ENCODE peak calls at places on chromosomes 5 and 9, in five cellular contexts. H, F, R, E and P are unnamed samples.

GRCh38 chr5:91381134-91381773 is 1.9 kb downstream of the ARRDC3 start:
- DNase-seq in H (peak; percentile 31), E (no peak), F (no peak), R (no peak), P (no peak)

GRCh38 chr9:137255448-137256114 is 454 bp downstream of the NELFB start:
- DNase-seq in F (peak; percentile 74), R (no peak), E (peak; percentile 56), H (no peak), P (no peak)

GRCh38 chr5:72552041-72552557 is 44.9 kb upstream of the ZNF366 start:
- DNase-seq in F (no peak), H (no peak), E (peak; percentile 63), R (no peak), P (no peak)

GRCh38 chr9:107218834-107219485 is 64.1 kb upstream of the RAD23B start:
- DNase-seq in R (no peak), F (no peak), E (no peak), H (no peak), P (no peak)

GRCh38 chr5:108326982-108327381 is 54.9 kb downstream of the FBXL17 start:
- DNase-seq in E (no peak), H (no peak), R (no peak), F (no peak), P (no peak)

GRCh38 chr5:104095527-104095926 is 532.9 kb upstream of the NUDT12 start:
- DNase-seq in R (no peak), E (no peak), H (no peak), F (no peak), P (no peak)

GRCh38 chr5:56595561-56595960 is 219.8 kb upstream of the MAP3K1 start:
- DNase-seq in R (no peak), F (no peak), H (no peak), E (peak; percentile 21), P (no peak)

GRCh38 chr9:103152473-103152872 is 157.3 kb downstream of the CYLC2 start:
- DNase-seq in F (no peak), E (no peak), H (no peak), R (no peak), P (no peak)

GRCh38 chr9:91131433-91131839 is 230.3 kb downstream of the AUH start:
- DNase-seq in R (no peak), E (peak; percentile 97), H (no peak), F (no peak), P (no peak)

GRCh38 chr9:128921881-128922763 is 1.3 kb downstream of the PHYHD1 start:
- DNase-seq in R (peak; percentile 82), F (peak; percentile 85), E (peak; percentile 78), H (peak; percentile 63), P (peak; percentile 61)
- H3K14ac ChIP-seq in R (no peak overlapping the region), F (peak overlapping the region; percentile 57), E (no peak overlapping the region), H (peak overlapping the region; percentile 71), P (peak overlapping the region; percentile 17)

GRCh38 chr5:87094833-87095232 is 172.8 kb upstream of the RASA1 start:
- DNase-seq in H (no peak), E (no peak), F (no peak), R (no peak), P (no peak)

GRCh38 chr5:87099246-87099914 is 168.3 kb upstream of the RASA1 start:
- DNase-seq in H (no peak), E (no peak), R (no peak), F (no peak), P (peak; percentile 88)

GRCh38 chr5:87097664-87098063 is 170.0 kb upstream of the RASA1 start:
- DNase-seq in E (no peak), F (no peak), R (no peak), H (no peak), P (no peak)

GRCh38 chr5:87095787-87096186 is 171.9 kb upstream of the RASA1 start:
- DNase-seq in F (no peak), E (no peak), R (no peak), H (no peak), P (no peak)

GRCh38 chr5:87094347-87094746 is 173.3 kb upstream of the RASA1 start:
- DNase-seq in E (no peak), H (no peak), F (no peak), R (no peak), P (no peak)
- H2BK12ac ChIP-seq in E (no peak overlapping the region), H (no peak overlapping the region), F (no peak overlapping the region), R (no peak overlapping the region), P (no peak overlapping the region)

DNA sequence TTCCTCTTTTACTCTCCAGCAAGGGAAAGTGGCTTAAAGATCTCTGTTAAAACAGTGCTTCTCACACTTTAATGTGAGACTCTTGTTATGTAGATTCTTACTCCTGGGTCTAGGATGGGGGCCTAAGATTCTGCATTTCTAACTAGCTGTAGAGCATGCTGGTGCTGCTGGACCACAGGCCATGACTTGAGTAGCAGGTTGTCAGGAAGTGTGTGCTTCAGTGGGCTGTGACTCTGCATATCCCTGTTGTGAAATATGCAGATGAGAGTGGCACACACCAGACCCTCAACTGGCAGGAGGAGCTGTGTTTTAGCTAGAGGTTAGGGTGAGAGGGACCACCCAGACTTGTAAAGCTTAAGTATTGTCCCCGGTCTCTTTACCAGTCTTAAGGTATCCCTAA is 191.1 kb upstream of the DMRT1 start:
- DNase-seq in H (no peak), R (no peak), E (no peak), F (peak; percentile 49), P (no peak)
- H3K18ac ChIP-seq in H (no peak overlapping the region), R (no peak overlapping the region), E (no peak overlapping the region), F (no peak overlapping the region), P (no peak overlapping the region)

DNA sequence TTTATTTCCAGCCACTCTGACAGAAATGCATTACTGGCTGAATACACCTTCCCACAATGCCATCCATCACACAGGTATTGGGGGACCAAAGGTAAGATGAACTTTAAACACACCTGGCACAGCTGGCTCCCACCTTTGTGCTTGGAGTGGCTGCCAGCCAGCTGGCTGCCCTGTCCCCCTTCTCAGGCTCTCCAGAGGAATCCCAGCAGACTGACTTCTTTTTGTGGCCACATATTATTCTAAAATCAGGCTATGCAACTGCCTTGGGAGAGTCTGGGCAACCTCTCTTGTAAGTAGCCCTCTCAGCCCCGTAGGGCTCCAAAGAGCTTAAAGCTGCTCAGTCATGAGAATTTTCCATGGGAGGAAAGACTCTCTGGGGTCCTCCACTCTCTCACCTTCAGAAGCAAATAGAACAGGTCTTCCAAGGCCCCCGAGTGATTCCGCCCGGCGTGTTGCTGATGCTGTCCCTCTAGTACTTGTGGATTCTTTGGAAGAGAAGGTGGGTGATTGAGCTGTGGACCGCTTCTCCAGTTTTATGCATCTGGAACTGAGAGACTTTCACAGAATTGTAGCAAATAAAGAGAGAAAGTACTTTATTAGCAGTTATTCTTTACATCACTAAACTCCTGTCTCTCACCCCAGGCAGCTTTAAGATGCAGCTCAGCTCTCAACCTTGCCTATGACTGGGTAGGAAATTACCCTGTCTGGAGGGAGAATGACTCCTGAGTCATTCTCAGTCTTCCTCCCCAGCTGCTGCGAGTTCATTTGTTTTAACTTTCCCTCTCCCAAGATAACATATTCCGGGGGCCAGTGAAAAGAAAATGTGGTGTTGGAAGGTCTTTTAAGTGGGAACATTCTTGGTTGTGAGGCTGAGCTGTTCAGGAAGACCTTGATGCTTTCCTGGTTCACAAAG is 159.4 kb upstream of the PITX1 start:
- DNase-seq in E (peak; percentile 65), F (no peak), H (no peak), R (peak; percentile 33), P (no peak)
- H3K14ac ChIP-seq in E (no peak overlapping the region), F (no peak overlapping the region), H (no peak overlapping the region), R (no peak overlapping the region), P (no peak overlapping the region)

DNA sequence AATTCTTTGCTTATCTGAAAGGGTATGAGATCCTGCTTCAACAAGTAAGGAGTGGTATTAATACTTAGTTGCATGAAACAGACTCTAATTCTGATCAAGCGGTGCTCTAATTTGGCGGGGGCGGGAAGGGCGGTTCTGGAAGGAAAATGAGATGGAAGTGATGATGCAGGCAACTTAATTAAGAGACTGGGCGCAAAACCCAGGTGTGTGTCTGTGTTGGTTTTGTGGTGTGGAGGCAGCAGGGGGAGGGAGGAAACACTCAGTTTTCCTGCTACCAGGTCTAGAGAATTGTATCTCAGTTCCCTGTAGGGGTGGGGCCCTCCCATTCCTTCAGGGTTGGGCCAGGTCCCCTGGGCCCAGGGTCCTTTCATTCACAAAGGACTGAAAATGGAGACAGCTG is 17.3 kb upstream of the C5orf47 start:
- DNase-seq in H (no peak), E (no peak), R (no peak), F (no peak), P (no peak)
- H2BK12ac ChIP-seq in H (no peak overlapping the region), E (no peak overlapping the region), R (peak overlapping the region; percentile 92), F (no peak overlapping the region), P (no peak overlapping the region)

DNA sequence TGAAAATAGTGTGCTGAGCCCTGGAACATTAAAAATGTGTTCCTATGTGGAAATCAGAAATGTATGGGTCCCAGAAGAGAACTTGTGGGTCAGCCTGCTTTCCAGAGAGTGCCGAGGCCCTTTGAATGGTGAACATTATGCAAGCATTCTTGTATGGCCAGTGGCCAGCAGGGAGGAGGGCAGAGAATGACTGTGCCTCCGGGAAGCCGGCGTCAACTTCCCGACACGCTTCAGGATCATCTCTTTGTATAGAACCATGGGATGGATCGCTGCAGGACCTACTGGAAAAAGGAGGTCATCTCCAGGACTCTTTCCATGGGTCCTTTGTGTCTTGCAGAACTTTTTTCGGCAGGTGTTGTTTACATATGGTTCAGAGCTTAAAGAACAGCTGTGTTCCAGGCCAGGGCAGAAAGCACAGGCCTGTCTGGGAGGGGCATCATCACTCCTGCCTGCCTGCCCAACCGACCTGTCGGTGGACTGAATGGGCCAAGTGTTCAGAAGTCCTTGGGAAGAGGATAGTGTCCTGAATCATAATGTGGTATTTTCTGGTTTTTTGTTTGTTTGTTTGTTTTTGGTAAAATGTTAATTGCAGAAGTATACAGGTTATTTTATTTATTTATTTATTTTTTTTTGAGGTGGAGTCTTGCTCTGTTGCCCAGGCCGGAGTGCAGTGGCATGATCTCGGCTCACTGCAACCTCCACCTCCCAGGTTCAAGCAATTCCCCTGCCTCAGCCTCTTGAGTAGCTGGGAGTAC is 9.0 kb downstream of the PRRC2B start:
- DNase-seq in H (no peak), R (no peak), F (no peak), E (peak; percentile 88), P (peak; percentile 81)
- H3K18ac ChIP-seq in H (no peak overlapping the region), R (no peak overlapping the region), F (no peak overlapping the region), E (no peak overlapping the region), P (no peak overlapping the region)

GRCh38 chr5:149473441-149473840 is 77.8 kb downstream of the CSNK1A1 start:
- DNase-seq in E (no peak), F (no peak), R (no peak), H (no peak), P (no peak)
- H3K14ac ChIP-seq in E (no peak overlapping the region), F (no peak overlapping the region), R (no peak overlapping the region), H (no peak overlapping the region), P (no peak overlapping the region)

GRCh38 chr9:110808599-110808980 is 140.0 kb downstream of the MUSK start:
- DNase-seq in R (no peak), E (no peak), H (no peak), F (no peak), P (no peak)

GRCh38 chr9:110815361-110815760 is 146.8 kb downstream of the MUSK start:
- DNase-seq in R (no peak), F (no peak), H (no peak), E (no peak), P (no peak)

GRCh38 chr9:110809038-110809595 is 140.5 kb downstream of the MUSK start:
- DNase-seq in F (no peak), E (no peak), R (no peak), H (no peak), P (no peak)

GRCh38 chr9:110810251-110810976 is 141.8 kb downstream of the MUSK start:
- DNase-seq in E (no peak), H (no peak), F (no peak), R (no peak), P (no peak)

GRCh38 chr9:110814159-110814558 is 145.6 kb downstream of the MUSK start:
- DNase-seq in F (no peak), R (no peak), E (no peak), H (no peak), P (peak; percentile 57)
- H2BK12ac ChIP-seq in F (no peak overlapping the region), R (no peak overlapping the region), E (no peak overlapping the region), H (no peak overlapping the region), P (no peak overlapping the region)

GRCh38 chr9:97660345-97660744 is 26.7 kb downstream of the NCBP1 start:
- DNase-seq in H (no peak), R (no peak), E (no peak), F (no peak), P (no peak)
- H3K18ac ChIP-seq in H (no peak overlapping the region), R (no peak overlapping the region), E (no peak overlapping the region), F (no peak overlapping the region), P (no peak overlapping the region)